ENCODE peak calls at places on chromosomes 4 and X, in six cellular contexts. D is hepatocyte, P is lower lobe of right lung, E is psoas muscle, M is choroid plexus epithelial cell, H is colonic mucosa. J is an unnamed sample.

GRCh38 chrX:69562904-69563568 is 52.9 kb upstream of the EDA start:
- DNase-seq in H (no peak), D (no peak), P (no peak), E (no peak), M (no peak), J (no peak)

GRCh38 chr4:152943673-152944072 is 7.5 kb downstream of the FHDC1 start:
- DNase-seq in P (no peak), M (peak), D (peak), H (no peak), E (no peak), J (peak)

GRCh38 chr4:82710202-82710929 is 88.2 kb downstream of the SCD5 start:
- DNase-seq in E (no peak), D (no peak), M (no peak), P (no peak), H (no peak), J (no peak)

GRCh38 chr4:187363453-187363852 is 632.1 kb upstream of the ZFP42 start:
- DNase-seq in M (no peak), H (no peak), P (no peak), D (no peak), E (no peak), J (no peak)

GRCh38 chr4:82823062-82823461 is 24.5 kb upstream of the SCD5 start:
- DNase-seq in M (peak), E (no peak), P (no peak), D (no peak), H (no peak), J (no peak)

GRCh38 chr4:174210952-174211490 is 72.4 kb downstream of the FBXO8 start:
- DNase-seq in M (no peak), H (no peak), E (no peak), D (no peak), P (no peak), J (no peak)

GRCh38 chr4:1369484-1370079 is 22.6 kb downstream of the UVSSA start:
- DNase-seq in E (no peak), D (no peak), H (no peak), P (peak), M (no peak), J (no peak)

GRCh38 chrX:31658360-31658759 is 586.5 kb upstream of the FTHL17 start:
- DNase-seq in D (peak), E (no peak), M (peak), P (no peak), H (no peak), J (no peak)

DNA sequence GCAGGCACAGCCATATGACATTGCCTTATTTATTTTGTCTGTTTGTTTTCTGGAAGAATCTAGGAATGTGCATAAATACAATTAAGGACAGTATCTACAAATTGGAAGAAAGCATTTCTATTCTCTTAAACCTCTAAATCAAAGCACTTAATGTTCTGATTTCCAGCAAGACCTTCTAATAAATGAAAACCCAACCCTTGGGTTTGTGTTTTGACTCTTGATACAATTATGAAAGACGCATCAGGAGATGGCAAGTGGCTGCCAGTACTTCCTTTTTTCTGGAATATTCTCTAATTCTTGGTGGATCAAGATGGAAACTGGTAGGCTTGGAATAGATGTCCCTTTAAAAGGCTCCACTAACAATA is 428 bp upstream of the CPE start:
- DNase-seq in H (no peak), M (no peak), D (no peak), P (no peak), E (no peak), J (no peak)
- H3K4me3 ChIP-seq in H (peak), M (peak), D (peak), P (peak), E (peak), J (peak)

DNA sequence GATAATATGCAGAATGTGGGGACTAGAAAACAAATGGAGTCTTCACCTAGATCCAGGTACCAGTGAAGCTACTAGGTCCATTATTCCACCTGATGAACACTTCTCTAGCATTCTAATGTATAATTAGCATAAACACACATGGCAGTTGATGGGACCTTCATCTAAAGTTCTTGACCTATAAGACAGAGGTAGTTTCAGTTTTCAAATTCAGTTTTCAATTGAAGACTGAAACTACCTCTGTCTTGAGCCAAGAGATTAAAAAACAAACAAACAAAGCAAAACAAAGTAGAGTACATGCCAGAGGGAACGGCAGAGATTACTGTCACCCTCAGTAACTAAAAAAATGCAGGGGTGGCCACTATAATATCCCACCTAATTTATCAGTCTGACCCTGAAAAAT is 199.9 kb upstream of the NEIL3 start:
- DNase-seq in D (no peak), E (no peak), M (no peak), H (no peak), P (no peak), J (no peak)
- H3K4me3 ChIP-seq in D (no peak), E (no peak), M (no peak), H (no peak), P (no peak), J (no peak)

GRCh38 chr4:107718351-107718965 is 1.6 kb downstream of the PAPSS1 start:
- DNase-seq in D (no peak), E (no peak), H (no peak), M (no peak), P (no peak), J (no peak)
- H3K4me3 ChIP-seq in D (peak), E (peak), H (no peak), M (peak), P (peak), J (no peak)

GRCh38 chr4:154741131-154741530 is 2.7 kb upstream of the LRAT start:
- DNase-seq in M (no peak), H (no peak), E (no peak), D (no peak), P (no peak), J (no peak)

GRCh38 chr4:154744341-154744948 is 645 bp downstream of the LRAT start:
- DNase-seq in P (no peak), H (no peak), D (no peak), E (no peak), M (no peak), J (no peak)

GRCh38 chr4:154741877-154742851 is 1.6 kb upstream of the LRAT start:
- DNase-seq in H (no peak), E (no peak), P (no peak), D (peak), M (no peak), J (no peak)

GRCh38 chr4:154740462-154740861 is 3.3 kb upstream of the LRAT start:
- DNase-seq in M (no peak), P (no peak), E (no peak), D (peak), H (no peak), J (no peak)

DNA sequence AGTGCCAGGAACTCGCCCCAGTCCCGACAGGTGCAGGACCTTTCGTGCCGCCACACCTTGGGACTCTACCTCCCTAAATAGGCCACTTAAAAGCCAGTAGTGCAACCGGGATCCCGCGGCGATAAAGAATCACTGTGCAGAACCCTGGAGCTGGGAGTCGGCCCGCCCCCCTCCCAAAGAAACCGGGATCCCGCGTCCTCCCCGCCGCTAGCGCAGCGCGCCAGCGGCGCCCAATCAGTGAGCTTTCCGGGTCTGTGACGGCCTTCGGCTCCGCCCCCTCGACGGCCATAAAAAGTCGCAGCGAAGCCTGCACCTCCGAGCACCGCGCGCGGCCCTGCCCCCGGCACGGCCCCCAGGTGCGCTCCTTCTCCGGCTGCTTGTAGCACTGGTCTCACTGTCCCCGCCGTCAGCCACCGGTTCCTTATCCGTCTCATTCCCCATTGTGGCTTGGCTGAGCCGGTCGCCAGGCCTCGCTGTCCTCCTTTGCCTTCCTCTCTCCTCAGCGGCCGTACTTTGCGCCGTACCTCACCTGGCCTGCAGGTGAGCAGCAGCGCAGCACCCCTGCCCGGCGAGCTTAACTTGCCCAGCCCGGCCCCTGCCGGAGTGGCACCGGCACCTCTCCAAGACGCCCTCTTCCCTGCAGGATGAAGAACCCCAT is at the start of gene LRAT:
- DNase-seq in M (no peak), D (peak), H (peak), P (peak), E (peak), J (no peak)
- H3K4me3 ChIP-seq in M (peak), D (peak), H (peak), P (peak), E (peak), J (peak)

GRCh38 chr4:123524958-123525628 is 128.5 kb downstream of the SPRY1 start:
- DNase-seq in M (peak), D (peak), H (no peak), E (no peak), P (no peak), J (no peak)

GRCh38 chr4:123529278-123529568 is 132.6 kb downstream of the SPRY1 start:
- DNase-seq in H (no peak), E (no peak), P (no peak), M (no peak), D (no peak), J (no peak)

GRCh38 chr4:123530357-123530756 is 133.8 kb downstream of the SPRY1 start:
- DNase-seq in M (no peak), D (no peak), P (no peak), E (no peak), H (no peak), J (no peak)

GRCh38 chr4:123526511-123526910 is 129.9 kb downstream of the SPRY1 start:
- DNase-seq in D (no peak), P (no peak), H (no peak), E (no peak), M (no peak), J (no peak)

GRCh38 chr4:123528501-123529277 is 132.1 kb downstream of the SPRY1 start:
- DNase-seq in E (no peak), M (no peak), P (no peak), H (peak), D (no peak), J (no peak)
- H3K4me3 ChIP-seq in E (no peak), M (no peak), P (no peak), H (no peak), D (no peak), J (no peak)

DNA sequence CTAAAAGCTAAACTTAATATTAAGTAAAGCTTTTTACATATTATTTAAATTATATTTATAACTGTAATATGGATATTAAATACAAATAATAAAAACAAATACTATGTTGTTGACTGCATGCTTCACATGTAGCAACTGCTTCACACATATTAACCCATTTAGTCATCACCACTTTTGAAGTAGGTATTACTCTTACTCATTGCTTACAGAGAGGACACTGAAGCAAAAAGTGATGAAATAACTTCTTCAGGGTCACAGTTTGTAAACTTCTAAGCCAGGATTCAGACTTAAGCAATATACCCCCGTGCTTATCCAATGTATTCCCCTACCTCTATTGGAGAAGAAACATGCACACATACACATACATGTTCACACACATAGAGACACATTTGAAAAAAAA is 166.6 kb downstream of the DKK2 start:
- DNase-seq in D (no peak), E (no peak), M (peak), P (no peak), H (no peak), J (no peak)
- H3K4me3 ChIP-seq in D (no peak), E (no peak), M (no peak), P (no peak), H (no peak), J (no peak)

GRCh38 chr4:7451434-7451789 is 16.7 kb upstream of the PSAPL1 start:
- DNase-seq in H (no peak), P (no peak), M (no peak), D (no peak), E (no peak), J (no peak)
- H3K4me3 ChIP-seq in H (no peak), P (no peak), M (no peak), D (no peak), E (no peak), J (no peak)

DNA sequence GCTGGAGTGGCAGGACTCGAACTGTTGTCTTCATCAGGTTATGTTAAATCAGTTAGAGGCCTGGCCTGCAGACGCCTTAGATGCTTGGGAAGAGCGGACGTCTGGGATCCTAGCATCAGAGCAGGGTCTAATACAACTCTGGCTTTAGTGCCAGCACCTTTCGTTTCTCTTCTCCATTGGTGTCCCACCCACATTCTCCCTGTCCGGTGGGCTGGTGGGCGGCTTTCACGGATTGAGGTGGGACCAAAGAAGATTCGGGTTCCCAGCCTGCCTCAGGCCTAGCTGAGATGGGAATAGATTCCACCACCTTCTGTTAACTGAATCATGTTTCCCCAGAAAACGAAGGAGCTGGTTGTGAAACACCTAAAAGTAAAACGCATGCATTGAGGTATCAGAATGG is 939 bp downstream of the PDK3 start:
- DNase-seq in P (no peak), D (no peak), E (no peak), H (no peak), M (no peak), J (no peak)
- H3K4me3 ChIP-seq in P (peak), D (peak), E (peak), H (peak), M (no peak), J (peak)